ENCODE peak calls at places on chromosomes 16 and 17, in five cellular contexts. P, G, B, U and J are unnamed samples.

GRCh38 chr17:7883781-7884386 is 4.7 kb upstream of the CHD3 start:
- DNase-seq in U (no peak), G (no peak), B (no peak), P (no peak), J (peak)

GRCh38 chr17:57666198-57666870 is 78.8 kb downstream of the CCDC182 start:
- DNase-seq in P (no peak), B (no peak), G (no peak), U (no peak), J (no peak)

GRCh38 chr16:20348365-20349185 is 3.9 kb downstream of the UMOD start:
- DNase-seq in B (peak), P (no peak), G (no peak), U (no peak), J (no peak)

GRCh38 chr16:68778551-68779231 is 41.6 kb downstream of the CDH1 start:
- DNase-seq in G (no peak), B (peak), U (no peak), P (no peak), J (no peak)

GRCh38 chr16:72172105-72173034 is at the start of gene PMFBP1:
- DNase-seq in B (peak), P (no peak), G (peak), U (peak), J (peak)

GRCh38 chr16:12439443-12440232 is 364.0 kb downstream of the CPPED1 start:
- DNase-seq in G (no peak), P (no peak), U (no peak), B (no peak), J (no peak)

GRCh38 chr17:47649972-47650524 is 329 bp downstream of the KPNB1 start:
- DNase-seq in B (peak), U (no peak), P (no peak), G (no peak), J (no peak)

GRCh38 chr17:74957935-74958549 is 14.5 kb downstream of the HID1 start:
- DNase-seq in B (peak), G (no peak), P (peak), U (no peak), J (no peak)

GRCh38 chr16:75250809-75251279 is 580 bp downstream of the BCAR1 start:
- DNase-seq in P (no peak), G (no peak), B (no peak), U (no peak), J (no peak)

GRCh38 chr16:9909072-9909471 is 273.2 kb downstream of the GRIN2A start:
- DNase-seq in B (no peak), U (no peak), P (no peak), G (no peak), J (no peak)

GRCh38 chr17:81967244-81967532 is 6.2 kb upstream of the NOTUM start:
- DNase-seq in G (no peak), P (no peak), U (no peak), B (no peak), J (no peak)

GRCh38 chr16:9966569-9967157 is 215.6 kb downstream of the GRIN2A start:
- DNase-seq in B (no peak), U (no peak), G (peak), P (no peak), J (no peak)

GRCh38 chr16:70706948-70707465 is 21.2 kb upstream of the MTSS2 start:
- DNase-seq in U (peak), P (no peak), B (no peak), G (peak), J (peak)

GRCh38 chr17:39230361-39230760 is 4.6 kb upstream of the STAC2 start:
- DNase-seq in P (no peak), G (no peak), B (no peak), U (no peak), J (no peak)

GRCh38 chr16:582218-582613 is 7.7 kb upstream of the RAB40C start:
- DNase-seq in U (no peak), B (peak), G (no peak), P (no peak), J (no peak)

GRCh38 chr16:2280981-2281542 is 13.1 kb upstream of the RNPS1 start:
- DNase-seq in B (peak), P (no peak), G (no peak), U (no peak), J (no peak)

GRCh38 chr17:75749545-75750389 is 15.2 kb downstream of the GALK1 start:
- DNase-seq in G (no peak), U (no peak), P (peak), B (peak), J (peak)